ENCODE peak calls at places on chromosomes 2 and 18, in four cellular contexts. G, N, U and D are unnamed samples. For H3K79me2, the result is how much of the 10 kb centered on the place peaks cover.

GRCh38 chr2:171541202-171541884 is 19.1 kb downstream of the CYBRD1 start:
- DNase-seq in G (peak), N (no peak), U (no peak), D (peak)

GRCh38 chr18:75377258-75377657 is 50.2 kb downstream of the SMIM21 start:
- DNase-seq in G (no peak), N (no peak), U (no peak), D (no peak)

GRCh38 chr2:61478086-61478485 is 7.2 kb upstream of the USP34 start:
- DNase-seq in G (no peak), N (no peak), U (no peak), D (no peak)

GRCh38 chr18:64886995-64887394 is 738.1 kb upstream of the LINC00305 start:
- DNase-seq in G (no peak), N (no peak), U (no peak), D (no peak)

GRCh38 chr18:37720706-37721105 is 155.1 kb upstream of the CELF4 start:
- DNase-seq in G (no peak), N (no peak), U (no peak), D (no peak)

GRCh38 chr2:207662203-207662602 is 37.0 kb upstream of the METTL21A start:
- DNase-seq in G (no peak), N (no peak), U (peak), D (no peak)

GRCh38 chr18:55920063-55920462 is 332.1 kb upstream of the TCF4 start:
- DNase-seq in G (no peak), N (no peak), U (no peak), D (no peak)

GRCh38 chr2:71595549-71595948 is 142.2 kb downstream of the DYSF start:
- DNase-seq in G (no peak), N (no peak), U (no peak), D (no peak)

GRCh38 chr2:229686122-229686919 is 28.0 kb downstream of the DNER start:
- DNase-seq in G (no peak), N (no peak), U (no peak), D (no peak)

GRCh38 chr18:26215247-26215970 is 10.8 kb upstream of the TAF4B start:
- DNase-seq in G (no peak), N (no peak), U (peak), D (no peak)

GRCh38 chr2:112834379-112835014 is 2.1 kb downstream of the IL1B start:
- DNase-seq in G (no peak), N (peak), U (no peak), D (no peak)

GRCh38 chr2:47494267-47495130 is 91.5 kb downstream of the MSH2 start:
- DNase-seq in G (no peak), N (no peak), U (no peak), D (no peak)

GRCh38 chr2:144341538-144341937 is 178.4 kb downstream of the ZEB2 start:
- DNase-seq in G (no peak), N (no peak), U (no peak), D (no peak)

GRCh38 chr2:221554769-221555510 is 17.2 kb downstream of the EPHA4 start:
- DNase-seq in G (no peak), N (no peak), U (peak), D (peak)

GRCh38 chr18:44816028-44816427 is 135.3 kb downstream of the SETBP1 start:
- DNase-seq in G (no peak), N (no peak), U (no peak), D (peak)

GRCh38 chr2:127649684-127650040 is 3.7 kb downstream of the GPR17 start:
- DNase-seq in G (peak), N (peak), U (peak), D (peak)

GRCh38 chr18:48290162-48290926 is 118.8 kb downstream of the ZBTB7C start:
- DNase-seq in G (no peak), N (no peak), U (no peak), D (no peak)

GRCh38 chr2:146468578-146468977 is 1376.3 kb upstream of the ACVR2A start:
- DNase-seq in G (no peak), N (no peak), U (no peak), D (no peak)

GRCh38 chr2:200728630-200729029 is 83.1 kb upstream of the BZW1 start:
- DNase-seq in G (no peak), N (no peak), U (no peak), D (no peak)

GRCh38 chr18:9705183-9705864 is 2.8 kb upstream of the RAB31 start:
- DNase-seq in G (peak), N (no peak), U (no peak), D (no peak)

GRCh38 chr2:182015334-182016109 is 29.9 kb downstream of the PPP1R1C start:
- DNase-seq in G (no peak), N (no peak), U (no peak), D (no peak)

GRCh38 chr2:177538323-177538722 is 145.8 kb downstream of the AGPS start:
- DNase-seq in G (no peak), N (no peak), U (no peak), D (no peak)

GRCh38 chr2:189440644-189440946 is 679 bp upstream of the WDR75 start:
- DNase-seq in G (no peak), N (no peak), U (no peak), D (no peak)

GRCh38 chr2:138078153-138078552 is 113.9 kb downstream of the HNMT start:
- DNase-seq in G (no peak), N (no peak), U (no peak), D (no peak)

GRCh38 chr2:237922641-237923361 is 44.0 kb upstream of the UBE2F start:
- DNase-seq in G (no peak), N (no peak), U (no peak), D (no peak)

GRCh38 chr2:127611076-127611925 is 34.7 kb upstream of the GPR17 start:
- DNase-seq in G (no peak), N (no peak), U (no peak), D (no peak)

GRCh38 chr18:49052891-49053644 is 102.3 kb upstream of the SMAD7 start:
- DNase-seq in G (no peak), N (no peak), U (no peak), D (no peak)

GRCh38 chr2:113032737-113033136 is 19.9 kb downstream of the IL36B start:
- DNase-seq in G (no peak), N (no peak), U (no peak), D (no peak)

GRCh38 chr2:25473758-25474335 is 132.1 kb upstream of the DNMT3A start:
- DNase-seq in G (no peak), N (no peak), U (no peak), D (no peak)

GRCh38 chr2:112794841-112795240 is 10.5 kb upstream of the IL1A start:
- DNase-seq in G (no peak), N (no peak), U (no peak), D (no peak)

GRCh38 chr2:135664623-135665068 is 77.0 kb upstream of the UBXN4 start:
- DNase-seq in G (no peak), N (no peak), U (peak), D (no peak)

GRCh38 chr2:60976271-60976670 is 41.2 kb upstream of the PEX13 start:
- DNase-seq in G (no peak), N (no peak), U (no peak), D (no peak)

GRCh38 chr2:40466926-40467325 is 15.0 kb upstream of the SLC8A1 start:
- DNase-seq in G (no peak), N (no peak), U (no peak), D (no peak)

GRCh38 chr2:47558116-47559078 is 155.4 kb downstream of the MSH2 start:
- DNase-seq in G (no peak), N (no peak), U (no peak), D (peak)

GRCh38 chr2:33412920-33413319 is 63.5 kb upstream of the RASGRP3 start:
- DNase-seq in G (peak), N (peak), U (no peak), D (peak)

GRCh38 chr2:216408426-216409315 is 3.6 kb upstream of the SMARCAL1 start:
- DNase-seq in G (no peak), N (peak), U (no peak), D (peak)

GRCh38 chr2:240601061-240601830 is 14.7 kb downstream of the CAPN10 start:
- DNase-seq in G (no peak), N (peak), U (no peak), D (no peak)
- TF ChIP-seq JUNB in G (no peak), N (no peak), U (no peak), D (no peak)

GRCh38 chr2:176109955-176110345 is 2.9 kb downstream of the HOXD11 start:
- DNase-seq in G (no peak), N (no peak), U (no peak), D (no peak)
- TF ChIP-seq EZH2 in G (no peak), N (no peak), U (no peak), D (peak)

GRCh38 chr2:88857274-88857741 is 165.8 kb downstream of the RPIA start:
- DNase-seq in G (no peak), N (peak), U (no peak), D (no peak)

GRCh38 chr2:88855620-88856408 is 164.3 kb downstream of the RPIA start:
- DNase-seq in G (no peak), N (no peak), U (no peak), D (no peak)

GRCh38 chr2:88856409-88857135 is 165.1 kb downstream of the RPIA start:
- DNase-seq in G (no peak), N (no peak), U (no peak), D (no peak)

GRCh38 chr2:88859461-88859860 is 168.0 kb downstream of the RPIA start:
- DNase-seq in G (no peak), N (no peak), U (no peak), D (no peak)

DNA sequence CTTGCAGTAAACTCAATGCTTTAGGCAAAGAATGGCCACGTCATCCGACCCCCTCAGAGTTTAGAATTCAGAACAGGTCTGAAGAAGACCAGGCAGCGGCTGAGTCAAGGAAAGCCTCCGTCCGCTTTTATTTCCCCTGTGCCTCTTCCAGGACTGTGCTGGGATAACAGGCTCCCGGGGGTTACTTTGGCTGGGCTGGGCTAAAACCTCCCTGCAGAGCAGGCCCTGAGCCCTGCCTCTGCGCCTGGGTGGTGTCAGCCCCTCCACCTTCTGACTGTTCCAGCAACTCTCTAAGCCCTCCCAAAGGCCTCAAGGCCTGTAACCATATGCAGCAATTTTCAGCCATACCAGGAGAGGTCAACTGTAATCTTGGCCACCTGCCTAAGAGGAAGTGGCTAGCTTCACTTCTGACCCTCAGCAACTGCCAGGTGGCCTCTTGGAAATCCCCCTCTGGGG is 166.5 kb downstream of the RPIA start:
- DNase-seq in G (no peak), N (no peak), U (no peak), D (peak)
- H3K79me2 ChIP-seq in G (under half), N (under half), U (under half), D (under half)

GRCh38 chr18:12159446-12159845 is 65.8 kb downstream of the ANKRD62 start:
- DNase-seq in G (no peak), N (peak), U (no peak), D (no peak)
- TF ChIP-seq JUNB in G (no peak), N (no peak), U (no peak), D (no peak)